ENCODE peak calls at places on chromosome 6, in eight cellular contexts. One of them, this sample, is unnamed.

GRCh38 chr6:140909620-140910019 is 1223.1 kb upstream of the GJE1 start:
- DNase-seq in AG04449: no peak
- DNase-seq in HCT116: no peak
- DNase-seq in dorsolateral prefrontal cortex: no peak
- DNase-seq in neural progenitor cell: no peak
- DNase-seq in esophagus muscularis mucosa: no peak
- DNase-seq in GM06990: no peak
- DNase-seq in A549: no peak
- DNase-seq in this sample: peak; percentile 16

GRCh38 chr6:30798501-30798900 is 54.2 kb upstream of the IER3 start:
- DNase-seq in GM06990: no peak
- DNase-seq in dorsolateral prefrontal cortex: no peak
- DNase-seq in esophagus muscularis mucosa: no peak
- DNase-seq in neural progenitor cell: no peak
- DNase-seq in HCT116: no peak
- DNase-seq in AG04449: no peak
- DNase-seq in A549: no peak
- DNase-seq in this sample: no peak

GRCh38 chr6:129475477-129476247 is 234.3 kb downstream of the ARHGAP18 start:
- DNase-seq in A549: no peak
- DNase-seq in dorsolateral prefrontal cortex: no peak
- DNase-seq in HCT116: no peak
- DNase-seq in GM06990: no peak
- DNase-seq in neural progenitor cell: peak; percentile 22
- DNase-seq in AG04449: no peak
- DNase-seq in esophagus muscularis mucosa: no peak
- DNase-seq in this sample: peak; percentile 10

GRCh38 chr6:97059473-97059872 is 134.9 kb downstream of the KLHL32 start:
- DNase-seq in A549: peak; percentile 9
- DNase-seq in dorsolateral prefrontal cortex: no peak
- DNase-seq in neural progenitor cell: peak; percentile 30
- DNase-seq in esophagus muscularis mucosa: no peak
- DNase-seq in HCT116: peak; percentile 10
- DNase-seq in AG04449: no peak
- DNase-seq in GM06990: peak; percentile 6
- DNase-seq in this sample: peak; percentile 62

GRCh38 chr6:108029226-108029921 is 45.2 kb downstream of the OSTM1 start:
- DNase-seq in HCT116: no peak
- DNase-seq in A549: no peak
- DNase-seq in dorsolateral prefrontal cortex: no peak
- DNase-seq in AG04449: no peak
- DNase-seq in neural progenitor cell: peak; percentile 66
- DNase-seq in GM06990: no peak
- DNase-seq in esophagus muscularis mucosa: no peak
- DNase-seq in this sample: no peak

GRCh38 chr6:97963148-97963680 is 680.2 kb upstream of the MMS22L start:
- DNase-seq in AG04449: no peak
- DNase-seq in dorsolateral prefrontal cortex: no peak
- DNase-seq in A549: no peak
- DNase-seq in esophagus muscularis mucosa: no peak
- DNase-seq in GM06990: no peak
- DNase-seq in neural progenitor cell: no peak
- DNase-seq in HCT116: no peak
- DNase-seq in this sample: no peak

GRCh38 chr6:163281661-163282060 is 132.9 kb upstream of the QKI start:
- DNase-seq in HCT116: no peak
- DNase-seq in esophagus muscularis mucosa: no peak
- DNase-seq in AG04449: no peak
- DNase-seq in A549: no peak
- DNase-seq in GM06990: no peak
- DNase-seq in dorsolateral prefrontal cortex: no peak
- DNase-seq in neural progenitor cell: no peak
- DNase-seq in this sample: no peak

GRCh38 chr6:74879234-74879633 is 326.6 kb downstream of the COL12A1 start:
- DNase-seq in A549: no peak
- DNase-seq in neural progenitor cell: no peak
- DNase-seq in GM06990: peak; percentile 6
- DNase-seq in HCT116: no peak
- DNase-seq in esophagus muscularis mucosa: no peak
- DNase-seq in dorsolateral prefrontal cortex: no peak
- DNase-seq in AG04449: peak; percentile 79
- DNase-seq in this sample: peak; percentile 85

GRCh38 chr6:32153252-32153834 is 598 bp upstream of the PPT2 start:
- DNase-seq in GM06990: no peak
- DNase-seq in neural progenitor cell: peak; percentile 70
- DNase-seq in AG04449: no peak
- DNase-seq in HCT116: no peak
- DNase-seq in A549: no peak
- DNase-seq in esophagus muscularis mucosa: no peak
- DNase-seq in dorsolateral prefrontal cortex: no peak
- DNase-seq in this sample: peak; percentile 35

GRCh38 chr6:158333094-158333493 is 20.8 kb downstream of the TULP4 start:
- DNase-seq in esophagus muscularis mucosa: no peak
- DNase-seq in HCT116: no peak
- DNase-seq in GM06990: no peak
- DNase-seq in dorsolateral prefrontal cortex: no peak
- DNase-seq in AG04449: no peak
- DNase-seq in A549: no peak
- DNase-seq in neural progenitor cell: no peak
- DNase-seq in this sample: no peak

GRCh38 chr6:131124341-131125071 is 10.8 kb upstream of the AKAP7 start:
- DNase-seq in HCT116: no peak
- DNase-seq in esophagus muscularis mucosa: no peak
- DNase-seq in AG04449: no peak
- DNase-seq in A549: no peak
- DNase-seq in GM06990: no peak
- DNase-seq in dorsolateral prefrontal cortex: no peak
- DNase-seq in neural progenitor cell: no peak
- DNase-seq in this sample: no peak

GRCh38 chr6:125904871-125905270 is 51.7 kb upstream of the HINT3 start:
- DNase-seq in GM06990: peak; percentile 40
- DNase-seq in HCT116: no peak
- DNase-seq in dorsolateral prefrontal cortex: no peak
- DNase-seq in A549: no peak
- DNase-seq in esophagus muscularis mucosa: no peak
- DNase-seq in neural progenitor cell: no peak
- DNase-seq in AG04449: no peak
- DNase-seq in this sample: peak; percentile 29

GRCh38 chr6:36098920-36099647 is 31.2 kb upstream of the MAPK13 start:
- DNase-seq in HCT116: no peak
- DNase-seq in AG04449: no peak
- DNase-seq in GM06990: no peak
- DNase-seq in dorsolateral prefrontal cortex: no peak
- DNase-seq in A549: peak; percentile 10
- DNase-seq in neural progenitor cell: peak; percentile 64
- DNase-seq in esophagus muscularis mucosa: no peak
- DNase-seq in this sample: peak; percentile 29

GRCh38 chr6:52517502-52518278 is 59.2 kb downstream of the TRAM2 start:
- DNase-seq in dorsolateral prefrontal cortex: peak; percentile 87
- DNase-seq in HCT116: peak; percentile 80
- DNase-seq in GM06990: no peak
- DNase-seq in neural progenitor cell: peak; percentile 49
- DNase-seq in esophagus muscularis mucosa: peak; percentile 95
- DNase-seq in A549: peak; percentile 78
- DNase-seq in AG04449: no peak
- DNase-seq in this sample: peak; percentile 98

GRCh38 chr6:114862809-114863208 is 520.0 kb upstream of the HS3ST5 start:
- DNase-seq in neural progenitor cell: no peak
- DNase-seq in HCT116: no peak
- DNase-seq in AG04449: no peak
- DNase-seq in A549: no peak
- DNase-seq in GM06990: no peak
- DNase-seq in esophagus muscularis mucosa: no peak
- DNase-seq in dorsolateral prefrontal cortex: no peak
- DNase-seq in this sample: no peak

GRCh38 chr6:142331075-142331551 is 29.3 kb downstream of the ADGRG6 start:
- DNase-seq in neural progenitor cell: peak; percentile 4
- DNase-seq in dorsolateral prefrontal cortex: no peak
- DNase-seq in A549: no peak
- DNase-seq in AG04449: no peak
- DNase-seq in esophagus muscularis mucosa: no peak
- DNase-seq in HCT116: no peak
- DNase-seq in GM06990: no peak
- DNase-seq in this sample: no peak

GRCh38 chr6:131937703-131938631 is 13.2 kb downstream of the CCN2 start:
- DNase-seq in HCT116: no peak
- DNase-seq in GM06990: no peak
- DNase-seq in A549: peak; percentile 86
- DNase-seq in dorsolateral prefrontal cortex: no peak
- DNase-seq in neural progenitor cell: no peak
- DNase-seq in AG04449: peak; percentile 64
- DNase-seq in esophagus muscularis mucosa: no peak
- DNase-seq in this sample: peak; percentile 65

GRCh38 chr6:27281569-27281968 is 30.5 kb downstream of the POM121L2 start:
- DNase-seq in neural progenitor cell: no peak
- DNase-seq in AG04449: no peak
- DNase-seq in A549: no peak
- DNase-seq in esophagus muscularis mucosa: no peak
- DNase-seq in GM06990: no peak
- DNase-seq in HCT116: no peak
- DNase-seq in dorsolateral prefrontal cortex: no peak
- DNase-seq in this sample: no peak
- H3K4me3 ChIP-seq in neural progenitor cell: peak overlapping the region; percentile 77
- H3K4me3 ChIP-seq in AG04449: no peak overlapping the region
- H3K4me3 ChIP-seq in A549: peak overlapping the region; percentile 62
- H3K4me3 ChIP-seq in esophagus muscularis mucosa: no peak overlapping the region
- H3K4me3 ChIP-seq in GM06990: no peak overlapping the region
- H3K4me3 ChIP-seq in HCT116: peak overlapping the region; percentile 54
- H3K4me3 ChIP-seq in dorsolateral prefrontal cortex: no peak overlapping the region
- H3K4me3 ChIP-seq in this sample: no peak overlapping the region

DNA sequence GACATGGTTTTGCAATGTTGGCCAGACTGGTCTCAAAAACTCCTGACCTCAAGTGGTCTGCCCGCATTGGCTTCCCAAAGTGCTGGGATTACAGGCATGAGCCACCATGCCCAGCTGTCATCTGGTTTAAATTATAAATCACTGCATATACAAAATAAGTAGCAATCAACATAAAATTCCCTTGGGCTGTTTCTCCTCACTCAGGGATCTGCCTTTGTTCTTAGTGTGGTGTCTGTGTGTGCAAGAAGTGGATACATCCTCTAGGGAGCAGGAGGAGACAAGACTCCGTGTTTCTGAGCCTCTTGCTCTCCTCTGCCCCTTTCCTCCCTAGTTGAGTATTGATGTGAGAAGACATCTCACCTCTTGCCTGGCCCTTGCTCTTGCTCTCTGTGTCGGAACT is 65.2 kb upstream of the ADGRF4 start:
- DNase-seq in dorsolateral prefrontal cortex: no peak
- DNase-seq in HCT116: no peak
- DNase-seq in esophagus muscularis mucosa: no peak
- DNase-seq in AG04449: no peak
- DNase-seq in neural progenitor cell: peak; percentile 48
- DNase-seq in GM06990: no peak
- DNase-seq in A549: peak; percentile 21
- DNase-seq in this sample: peak; percentile 34
- TF ChIP-seq CTCF in dorsolateral prefrontal cortex: no peak
- TF ChIP-seq CTCF in HCT116: peak; percentile 24
- TF ChIP-seq CTCF in esophagus muscularis mucosa: no peak
- TF ChIP-seq CTCF in AG04449: no peak
- TF ChIP-seq CTCF in neural progenitor cell: peak; percentile 35
- TF ChIP-seq CTCF in GM06990: no peak
- TF ChIP-seq CTCF in A549: peak; percentile 21
- TF ChIP-seq CTCF in this sample: peak; percentile 3

GRCh38 chr6:17983712-17984111 is 3.7 kb downstream of the KIF13A start:
- DNase-seq in esophagus muscularis mucosa: no peak
- DNase-seq in dorsolateral prefrontal cortex: no peak
- DNase-seq in AG04449: no peak
- DNase-seq in GM06990: no peak
- DNase-seq in neural progenitor cell: no peak
- DNase-seq in HCT116: no peak
- DNase-seq in A549: no peak
- DNase-seq in this sample: no peak

GRCh38 chr6:17985934-17986655 is 1.3 kb downstream of the KIF13A start:
- DNase-seq in dorsolateral prefrontal cortex: no peak
- DNase-seq in AG04449: no peak
- DNase-seq in HCT116: no peak
- DNase-seq in neural progenitor cell: no peak
- DNase-seq in A549: no peak
- DNase-seq in esophagus muscularis mucosa: no peak
- DNase-seq in GM06990: no peak
- DNase-seq in this sample: no peak

GRCh38 chr6:17986656-17987575 is 519 bp downstream of the KIF13A start:
- DNase-seq in AG04449: no peak
- DNase-seq in GM06990: peak; percentile 47
- DNase-seq in A549: peak; percentile 47
- DNase-seq in neural progenitor cell: peak; percentile 42
- DNase-seq in dorsolateral prefrontal cortex: peak; percentile 64
- DNase-seq in esophagus muscularis mucosa: no peak
- DNase-seq in HCT116: no peak
- DNase-seq in this sample: peak; percentile 54

GRCh38 chr6:17984399-17984798 is 3.0 kb downstream of the KIF13A start:
- DNase-seq in dorsolateral prefrontal cortex: no peak
- DNase-seq in HCT116: no peak
- DNase-seq in AG04449: no peak
- DNase-seq in esophagus muscularis mucosa: no peak
- DNase-seq in GM06990: no peak
- DNase-seq in A549: no peak
- DNase-seq in neural progenitor cell: no peak
- DNase-seq in this sample: peak; percentile 44

GRCh38 chr6:17984822-17985660 is 2.4 kb downstream of the KIF13A start:
- DNase-seq in GM06990: no peak
- DNase-seq in AG04449: no peak
- DNase-seq in A549: no peak
- DNase-seq in dorsolateral prefrontal cortex: no peak
- DNase-seq in esophagus muscularis mucosa: no peak
- DNase-seq in neural progenitor cell: no peak
- DNase-seq in HCT116: no peak
- DNase-seq in this sample: peak; percentile 59
- H3K4me3 ChIP-seq in GM06990: no peak overlapping the region
- H3K4me3 ChIP-seq in AG04449: peak overlapping the region; percentile 79
- H3K4me3 ChIP-seq in A549: peak overlapping the region; percentile 87
- H3K4me3 ChIP-seq in dorsolateral prefrontal cortex: peak overlapping the region; percentile 80
- H3K4me3 ChIP-seq in esophagus muscularis mucosa: peak overlapping the region; percentile 94
- H3K4me3 ChIP-seq in neural progenitor cell: no peak overlapping the region
- H3K4me3 ChIP-seq in HCT116: no peak overlapping the region
- H3K4me3 ChIP-seq in this sample: peak overlapping the region; percentile 85

GRCh38 chr6:119349341-119350201 is at the start of gene MAN1A1:
- DNase-seq in AG04449: no peak
- DNase-seq in dorsolateral prefrontal cortex: peak; percentile 72
- DNase-seq in A549: peak; percentile 6
- DNase-seq in neural progenitor cell: peak; percentile 94
- DNase-seq in esophagus muscularis mucosa: peak; percentile 97
- DNase-seq in HCT116: peak; percentile 56
- DNase-seq in GM06990: peak; percentile 93
- DNase-seq in this sample: peak; percentile 78

GRCh38 chr6:119350202-119351004 is 842 bp upstream of the MAN1A1 start:
- DNase-seq in neural progenitor cell: no peak
- DNase-seq in A549: peak; percentile 4
- DNase-seq in GM06990: peak; percentile 63
- DNase-seq in HCT116: peak; percentile 48
- DNase-seq in AG04449: peak; percentile 14
- DNase-seq in dorsolateral prefrontal cortex: no peak
- DNase-seq in esophagus muscularis mucosa: no peak
- DNase-seq in this sample: peak; percentile 85

GRCh38 chr6:119348308-119349040 is 1.1 kb downstream of the MAN1A1 start:
- DNase-seq in neural progenitor cell: peak; percentile 71
- DNase-seq in dorsolateral prefrontal cortex: no peak
- DNase-seq in A549: no peak
- DNase-seq in esophagus muscularis mucosa: no peak
- DNase-seq in AG04449: no peak
- DNase-seq in GM06990: peak; percentile 56
- DNase-seq in HCT116: no peak
- DNase-seq in this sample: peak; percentile 16

GRCh38 chr6:119349041-119349340 is 570 bp downstream of the MAN1A1 start:
- DNase-seq in neural progenitor cell: no peak
- DNase-seq in AG04449: no peak
- DNase-seq in GM06990: no peak
- DNase-seq in dorsolateral prefrontal cortex: no peak
- DNase-seq in HCT116: no peak
- DNase-seq in esophagus muscularis mucosa: no peak
- DNase-seq in A549: no peak
- DNase-seq in this sample: no peak

GRCh38 chr6:119351005-119351394 is 1.4 kb upstream of the MAN1A1 start:
- DNase-seq in neural progenitor cell: no peak
- DNase-seq in GM06990: no peak
- DNase-seq in AG04449: no peak
- DNase-seq in esophagus muscularis mucosa: no peak
- DNase-seq in dorsolateral prefrontal cortex: no peak
- DNase-seq in A549: peak; percentile 4
- DNase-seq in HCT116: peak; percentile 22
- DNase-seq in this sample: peak; percentile 76
- TF ChIP-seq CTCF in neural progenitor cell: peak; percentile 34
- TF ChIP-seq CTCF in GM06990: peak; percentile 41
- TF ChIP-seq CTCF in AG04449: peak; percentile 36
- TF ChIP-seq CTCF in esophagus muscularis mucosa: peak; percentile 48
- TF ChIP-seq CTCF in dorsolateral prefrontal cortex: peak; percentile 44
- TF ChIP-seq CTCF in A549: peak; percentile 21
- TF ChIP-seq CTCF in HCT116: peak; percentile 75
- TF ChIP-seq CTCF in this sample: peak; percentile 68